ENCODE peak calls at places on chromosomes 1 and 21, in five cellular contexts. One of them, this sample, is unnamed.

GRCh38 chr1:20212685-20213331 is 26.5 kb upstream of the PLA2G2C start:
- DNase-seq in transverse colon: peak; percentile 81
- DNase-seq in CD4-positive, alpha-beta memory T cell: peak; percentile 52
- DNase-seq in thoracic aorta: no peak
- DNase-seq in upper lobe of left lung: peak; percentile 68
- DNase-seq in this sample: peak; percentile 48

GRCh38 chr1:239909894-239910293 is 181.8 kb upstream of the FMN2 start:
- DNase-seq in transverse colon: peak; percentile 23
- DNase-seq in CD4-positive, alpha-beta memory T cell: no peak
- DNase-seq in thoracic aorta: no peak
- DNase-seq in upper lobe of left lung: peak; percentile 75
- DNase-seq in this sample: no peak

GRCh38 chr1:161068306-161069200 is 1.1 kb downstream of the ARHGAP30 start:
- DNase-seq in transverse colon: peak; percentile 78
- DNase-seq in CD4-positive, alpha-beta memory T cell: peak; percentile 85
- DNase-seq in thoracic aorta: no peak
- DNase-seq in upper lobe of left lung: peak; percentile 85
- DNase-seq in this sample: peak; percentile 70

GRCh38 chr1:205267306-205267902 is 39.7 kb downstream of the TMCC2 start:
- DNase-seq in transverse colon: no peak
- DNase-seq in CD4-positive, alpha-beta memory T cell: no peak
- DNase-seq in thoracic aorta: no peak
- DNase-seq in upper lobe of left lung: no peak
- DNase-seq in this sample: no peak

GRCh38 chr1:54400321-54400720 is 5.9 kb downstream of the SSBP3 start:
- DNase-seq in transverse colon: no peak
- DNase-seq in CD4-positive, alpha-beta memory T cell: no peak
- DNase-seq in thoracic aorta: no peak
- DNase-seq in upper lobe of left lung: no peak
- DNase-seq in this sample: no peak

GRCh38 chr1:7513081-7513480 is 258.0 kb upstream of the VAMP3 start:
- DNase-seq in transverse colon: no peak
- DNase-seq in CD4-positive, alpha-beta memory T cell: no peak
- DNase-seq in thoracic aorta: no peak
- DNase-seq in upper lobe of left lung: no peak
- DNase-seq in this sample: no peak

GRCh38 chr1:100847481-100847880 is 47.2 kb downstream of the EXTL2 start:
- DNase-seq in transverse colon: no peak
- DNase-seq in CD4-positive, alpha-beta memory T cell: no peak
- DNase-seq in thoracic aorta: no peak
- DNase-seq in upper lobe of left lung: no peak
- DNase-seq in this sample: no peak

GRCh38 chr1:245091818-245092637 is 62.8 kb upstream of the KIF26B start:
- DNase-seq in transverse colon: no peak
- DNase-seq in CD4-positive, alpha-beta memory T cell: no peak
- DNase-seq in thoracic aorta: peak; percentile 5
- DNase-seq in upper lobe of left lung: peak; percentile 74
- DNase-seq in this sample: no peak

GRCh38 chr1:50424940-50425375 is 1.7 kb upstream of the DMRTA2 start:
- DNase-seq in transverse colon: no peak
- DNase-seq in CD4-positive, alpha-beta memory T cell: no peak
- DNase-seq in thoracic aorta: no peak
- DNase-seq in upper lobe of left lung: no peak
- DNase-seq in this sample: no peak

GRCh38 chr1:68379085-68379478 is 70.7 kb downstream of the RPE65 start:
- DNase-seq in transverse colon: no peak
- DNase-seq in CD4-positive, alpha-beta memory T cell: no peak
- DNase-seq in thoracic aorta: no peak
- DNase-seq in upper lobe of left lung: no peak
- DNase-seq in this sample: no peak

GRCh38 chr1:6105218-6105679 is 59.6 kb downstream of the KCNAB2 start:
- DNase-seq in transverse colon: no peak
- DNase-seq in CD4-positive, alpha-beta memory T cell: no peak
- DNase-seq in thoracic aorta: no peak
- DNase-seq in upper lobe of left lung: no peak
- DNase-seq in this sample: no peak

GRCh38 chr1:182625716-182626504 is 21.7 kb upstream of the RGS16 start:
- DNase-seq in transverse colon: no peak
- DNase-seq in CD4-positive, alpha-beta memory T cell: no peak
- DNase-seq in thoracic aorta: no peak
- DNase-seq in upper lobe of left lung: no peak
- DNase-seq in this sample: no peak

GRCh38 chr1:205444931-205445652 is 10.8 kb downstream of the BLACAT1 start:
- DNase-seq in transverse colon: peak; percentile 35
- DNase-seq in CD4-positive, alpha-beta memory T cell: no peak
- DNase-seq in thoracic aorta: peak; percentile 46
- DNase-seq in upper lobe of left lung: peak; percentile 46
- DNase-seq in this sample: no peak

GRCh38 chr1:26064591-26064990 is 2.8 kb downstream of the TRIM63 start:
- DNase-seq in transverse colon: no peak
- DNase-seq in CD4-positive, alpha-beta memory T cell: no peak
- DNase-seq in thoracic aorta: no peak
- DNase-seq in upper lobe of left lung: no peak
- DNase-seq in this sample: no peak

GRCh38 chr1:46639547-46639946 is 22.9 kb upstream of the MOB3C start:
- DNase-seq in transverse colon: no peak
- DNase-seq in CD4-positive, alpha-beta memory T cell: no peak
- DNase-seq in thoracic aorta: no peak
- DNase-seq in upper lobe of left lung: no peak
- DNase-seq in this sample: no peak

GRCh38 chr1:201436969-201437368 is 15.4 kb upstream of the TNNI1 start:
- DNase-seq in transverse colon: no peak
- DNase-seq in CD4-positive, alpha-beta memory T cell: no peak
- DNase-seq in thoracic aorta: no peak
- DNase-seq in upper lobe of left lung: no peak
- DNase-seq in this sample: no peak

GRCh38 chr1:49728377-49728776 is 295.4 kb downstream of the AGBL4 start:
- DNase-seq in transverse colon: no peak
- DNase-seq in CD4-positive, alpha-beta memory T cell: no peak
- DNase-seq in thoracic aorta: no peak
- DNase-seq in upper lobe of left lung: no peak
- DNase-seq in this sample: no peak

GRCh38 chr21:45415188-45415942 is 10.4 kb downstream of the COL18A1 start:
- DNase-seq in transverse colon: no peak
- DNase-seq in CD4-positive, alpha-beta memory T cell: no peak
- DNase-seq in thoracic aorta: no peak
- DNase-seq in upper lobe of left lung: no peak
- DNase-seq in this sample: peak; percentile 13

GRCh38 chr1:230851291-230851691 is 17.0 kb downstream of the C1orf198 start:
- DNase-seq in transverse colon: no peak
- DNase-seq in CD4-positive, alpha-beta memory T cell: no peak
- DNase-seq in thoracic aorta: no peak
- DNase-seq in upper lobe of left lung: no peak
- DNase-seq in this sample: no peak

GRCh38 chr1:42756956-42757891 is 9.6 kb downstream of the P3H1 start:
- DNase-seq in transverse colon: no peak
- DNase-seq in CD4-positive, alpha-beta memory T cell: peak; percentile 26
- DNase-seq in thoracic aorta: no peak
- DNase-seq in upper lobe of left lung: no peak
- DNase-seq in this sample: no peak

GRCh38 chr1:48619529-48619928 is 147.5 kb upstream of the SPATA6 start:
- DNase-seq in transverse colon: no peak
- DNase-seq in CD4-positive, alpha-beta memory T cell: no peak
- DNase-seq in thoracic aorta: no peak
- DNase-seq in upper lobe of left lung: no peak
- DNase-seq in this sample: no peak

GRCh38 chr1:7046891-7047290 is 261.6 kb downstream of the CAMTA1 start:
- DNase-seq in transverse colon: no peak
- DNase-seq in CD4-positive, alpha-beta memory T cell: no peak
- DNase-seq in thoracic aorta: no peak
- DNase-seq in upper lobe of left lung: no peak
- DNase-seq in this sample: no peak

GRCh38 chr1:228964178-228964819 is 229.0 kb downstream of the RHOU start:
- DNase-seq in transverse colon: peak; percentile 19
- DNase-seq in CD4-positive, alpha-beta memory T cell: no peak
- DNase-seq in thoracic aorta: no peak
- DNase-seq in upper lobe of left lung: no peak
- DNase-seq in this sample: peak; percentile 57

GRCh38 chr1:240491156-240491555 is 120.8 kb downstream of the GREM2 start:
- DNase-seq in transverse colon: no peak
- DNase-seq in CD4-positive, alpha-beta memory T cell: no peak
- DNase-seq in thoracic aorta: no peak
- DNase-seq in upper lobe of left lung: no peak
- DNase-seq in this sample: no peak

GRCh38 chr1:233389867-233390266 is 62.3 kb downstream of the MAP3K21 start:
- DNase-seq in transverse colon: no peak
- DNase-seq in CD4-positive, alpha-beta memory T cell: no peak
- DNase-seq in thoracic aorta: no peak
- DNase-seq in upper lobe of left lung: no peak
- DNase-seq in this sample: no peak

GRCh38 chr1:223832637-223832943 is 13.2 kb downstream of the TP53BP2 start:
- DNase-seq in transverse colon: no peak
- DNase-seq in CD4-positive, alpha-beta memory T cell: no peak
- DNase-seq in thoracic aorta: no peak
- DNase-seq in upper lobe of left lung: peak; percentile 59
- DNase-seq in this sample: no peak

GRCh38 chr1:84731519-84731918 is 41.3 kb upstream of the SSX2IP start:
- DNase-seq in transverse colon: no peak
- DNase-seq in CD4-positive, alpha-beta memory T cell: no peak
- DNase-seq in thoracic aorta: no peak
- DNase-seq in upper lobe of left lung: no peak
- DNase-seq in this sample: no peak

GRCh38 chr1:185534806-185535205 is 199.4 kb upstream of the HMCN1 start:
- DNase-seq in transverse colon: no peak
- DNase-seq in CD4-positive, alpha-beta memory T cell: no peak
- DNase-seq in thoracic aorta: no peak
- DNase-seq in upper lobe of left lung: no peak
- DNase-seq in this sample: no peak

GRCh38 chr1:86191958-86192357 is 35.4 kb upstream of the COL24A1 start:
- DNase-seq in transverse colon: no peak
- DNase-seq in CD4-positive, alpha-beta memory T cell: no peak
- DNase-seq in thoracic aorta: no peak
- DNase-seq in upper lobe of left lung: no peak
- DNase-seq in this sample: no peak

GRCh38 chr1:100895540-100896480 is at the start of gene SLC30A7:
- DNase-seq in transverse colon: peak; percentile 98
- DNase-seq in CD4-positive, alpha-beta memory T cell: peak; percentile 94
- DNase-seq in thoracic aorta: peak; percentile 87
- DNase-seq in upper lobe of left lung: peak; percentile 98
- DNase-seq in this sample: peak; percentile 96

GRCh38 chr1:79711001-79711431 is 704.5 kb upstream of the ADGRL4 start:
- DNase-seq in transverse colon: no peak
- DNase-seq in CD4-positive, alpha-beta memory T cell: no peak
- DNase-seq in thoracic aorta: no peak
- DNase-seq in upper lobe of left lung: no peak
- DNase-seq in this sample: no peak

GRCh38 chr1:158121604-158122254 is 59.0 kb upstream of the CD1D start:
- DNase-seq in transverse colon: peak; percentile 25
- DNase-seq in CD4-positive, alpha-beta memory T cell: peak; percentile 17
- DNase-seq in thoracic aorta: no peak
- DNase-seq in upper lobe of left lung: peak; percentile 33
- DNase-seq in this sample: no peak

GRCh38 chr1:118118469-118118868 is 66.6 kb downstream of the SPAG17 start:
- DNase-seq in transverse colon: no peak
- DNase-seq in CD4-positive, alpha-beta memory T cell: no peak
- DNase-seq in thoracic aorta: no peak
- DNase-seq in upper lobe of left lung: peak; percentile 73
- DNase-seq in this sample: no peak

GRCh38 chr1:223870617-223871574 is 25.1 kb upstream of the TP53BP2 start:
- DNase-seq in transverse colon: no peak
- DNase-seq in CD4-positive, alpha-beta memory T cell: no peak
- DNase-seq in thoracic aorta: no peak
- DNase-seq in upper lobe of left lung: peak; percentile 83
- DNase-seq in this sample: no peak

GRCh38 chr1:153805929-153806750 is 30.9 kb downstream of the SLC27A3 start:
- DNase-seq in transverse colon: no peak
- DNase-seq in CD4-positive, alpha-beta memory T cell: no peak
- DNase-seq in thoracic aorta: no peak
- DNase-seq in upper lobe of left lung: no peak
- DNase-seq in this sample: no peak

GRCh38 chr1:246728311-246728710 is 4.1 kb downstream of the SCCPDH start:
- DNase-seq in transverse colon: no peak
- DNase-seq in CD4-positive, alpha-beta memory T cell: no peak
- DNase-seq in thoracic aorta: no peak
- DNase-seq in upper lobe of left lung: no peak
- DNase-seq in this sample: no peak
- H3K9me3 ChIP-seq in transverse colon: no peaks in the 10 kb centered on the region
- H3K9me3 ChIP-seq in CD4-positive, alpha-beta memory T cell: no peaks in the 10 kb centered on the region
- H3K9me3 ChIP-seq in thoracic aorta: no peaks in the 10 kb centered on the region
- H3K9me3 ChIP-seq in upper lobe of left lung: no peaks in the 10 kb centered on the region
- H3K9me3 ChIP-seq in this sample: peaks cover 11% of the 10 kb centered on the region

GRCh38 chr1:37147397-37147831 is 113.1 kb upstream of the GRIK3 start:
- DNase-seq in transverse colon: no peak
- DNase-seq in CD4-positive, alpha-beta memory T cell: no peak
- DNase-seq in thoracic aorta: no peak
- DNase-seq in upper lobe of left lung: no peak
- DNase-seq in this sample: no peak
- H3K4me1 ChIP-seq in transverse colon: no peaks in the 10 kb centered on the region
- H3K4me1 ChIP-seq in CD4-positive, alpha-beta memory T cell: no peaks in the 10 kb centered on the region
- H3K4me1 ChIP-seq in thoracic aorta: no peaks in the 10 kb centered on the region
- H3K4me1 ChIP-seq in upper lobe of left lung: no peaks in the 10 kb centered on the region
- H3K4me1 ChIP-seq in this sample: peaks cover 5% of the 10 kb centered on the region

GRCh38 chr1:110850145-110850544 is 22.8 kb upstream of the CD53 start:
- DNase-seq in transverse colon: no peak
- DNase-seq in CD4-positive, alpha-beta memory T cell: no peak
- DNase-seq in thoracic aorta: no peak
- DNase-seq in upper lobe of left lung: no peak
- DNase-seq in this sample: no peak

GRCh38 chr1:110850632-110851031 is 22.3 kb upstream of the CD53 start:
- DNase-seq in transverse colon: no peak
- DNase-seq in CD4-positive, alpha-beta memory T cell: no peak
- DNase-seq in thoracic aorta: no peak
- DNase-seq in upper lobe of left lung: peak; percentile 23
- DNase-seq in this sample: no peak

DNA sequence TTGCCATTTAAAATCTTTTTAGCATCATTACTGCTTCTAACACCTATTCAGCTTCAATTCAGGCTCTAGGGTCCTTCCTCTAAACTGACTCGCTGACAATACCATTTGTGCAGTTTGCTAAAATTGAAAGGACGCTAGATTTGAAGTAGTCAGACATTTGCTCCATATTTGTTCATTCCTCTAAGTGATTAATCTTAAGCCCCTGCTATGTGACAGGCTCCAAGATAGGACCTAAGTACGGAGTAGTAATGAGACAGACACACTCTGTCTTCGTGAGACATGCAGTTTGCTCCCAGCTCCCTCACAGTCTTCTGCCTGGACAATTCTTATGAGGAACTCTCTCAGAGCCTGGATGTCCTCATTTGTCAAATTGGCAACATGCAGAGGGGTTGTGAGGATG is 26.1 kb upstream of the CD53 start:
- DNase-seq in transverse colon: no peak
- DNase-seq in CD4-positive, alpha-beta memory T cell: no peak
- DNase-seq in thoracic aorta: no peak
- DNase-seq in upper lobe of left lung: no peak
- DNase-seq in this sample: no peak
- H3K9me3 ChIP-seq in transverse colon: no peaks in the 10 kb centered on the region
- H3K9me3 ChIP-seq in CD4-positive, alpha-beta memory T cell: no peaks in the 10 kb centered on the region
- H3K9me3 ChIP-seq in thoracic aorta: no peaks in the 10 kb centered on the region
- H3K9me3 ChIP-seq in upper lobe of left lung: no peaks in the 10 kb centered on the region
- H3K9me3 ChIP-seq in this sample: no peaks in the 10 kb centered on the region

DNA sequence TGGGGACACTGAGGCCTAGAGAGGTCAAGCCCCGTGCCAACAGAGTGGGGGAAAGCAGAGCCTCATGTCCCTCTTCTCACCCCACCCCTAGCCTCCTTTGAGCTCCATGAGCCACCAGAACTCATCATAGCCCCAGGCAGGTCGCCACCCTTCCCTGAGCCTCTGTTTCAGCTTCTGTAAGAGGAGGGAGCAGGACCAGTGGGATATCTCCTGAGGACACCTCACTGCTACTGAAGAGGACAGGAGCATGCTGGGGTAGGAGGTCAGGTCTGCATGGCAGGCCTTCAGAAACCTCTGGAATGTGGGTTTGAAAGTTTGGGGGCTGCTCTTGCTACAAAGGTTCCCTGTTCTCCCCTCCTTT is 88.0 kb upstream of the RUNX3 start:
- DNase-seq in transverse colon: no peak
- DNase-seq in CD4-positive, alpha-beta memory T cell: no peak
- DNase-seq in thoracic aorta: no peak
- DNase-seq in upper lobe of left lung: no peak
- DNase-seq in this sample: no peak
- H3K4me1 ChIP-seq in transverse colon: peaks cover 14% of the 10 kb centered on the region
- H3K4me1 ChIP-seq in CD4-positive, alpha-beta memory T cell: peaks cover 43% of the 10 kb centered on the region
- H3K4me1 ChIP-seq in thoracic aorta: no peaks in the 10 kb centered on the region
- H3K4me1 ChIP-seq in upper lobe of left lung: peaks cover 13% of the 10 kb centered on the region
- H3K4me1 ChIP-seq in this sample: peaks cover 13% of the 10 kb centered on the region

This sample was measured in left ventricle myocardium inferior.